ENCODE peak calls at places on chromosomes 6 and 20, in six cellular contexts. Y, D, K, Z, G and R are unnamed samples.

GRCh38 chr6:38708483-38708882 is 5.5 kb upstream of the GLO1 start:
- DNase-seq in Z (no peak), D (no peak), G (no peak), K (no peak), Y (no peak), R (no peak)

GRCh38 chr20:34549929-34550305 is 8.6 kb upstream of the MAP1LC3A start:
- DNase-seq in Y (no peak), Z (no peak), D (no peak), K (no peak), G (no peak), R (no peak)

GRCh38 chr6:159002432-159003160 is 2.6 kb upstream of the RSPH3 start:
- DNase-seq in D (no peak), Z (no peak), G (no peak), Y (no peak), K (no peak), R (peak; percentile 53)

GRCh38 chr20:19143890-19144289 is 68.6 kb upstream of the SLC24A3 start:
- DNase-seq in D (no peak), K (no peak), G (no peak), Y (no peak), Z (no peak), R (no peak)

GRCh38 chr20:61320617-61321200 is 68.6 kb downstream of the CDH4 start:
- DNase-seq in D (no peak), G (no peak), K (no peak), Y (no peak), Z (no peak), R (no peak)

GRCh38 chr6:116074732-116075387 is 14.2 kb upstream of the FRK start:
- DNase-seq in Z (no peak), Y (no peak), K (no peak), G (no peak), D (no peak), R (peak; percentile 5)

GRCh38 chr6:3412779-3413500 is 43.9 kb downstream of the SLC22A23 start:
- DNase-seq in K (no peak), D (no peak), Y (no peak), Z (no peak), G (no peak), R (no peak)

GRCh38 chr6:142878407-142878806 is 66.6 kb downstream of the HIVEP2 start:
- DNase-seq in D (no peak), Z (no peak), K (no peak), Y (no peak), G (no peak), R (peak; percentile 51)

GRCh38 chr6:75222261-75222660 is 16.4 kb upstream of the COL12A1 start:
- DNase-seq in K (no peak), Y (no peak), G (no peak), D (no peak), Z (no peak), R (no peak)

GRCh38 chr6:32087574-32088486 is 21.3 kb downstream of the TNXB start:
- DNase-seq in D (no peak), Z (no peak), G (peak; percentile 66), Y (peak; percentile 64), K (peak; percentile 42), R (peak; percentile 90)

GRCh38 chr6:168905451-168906090 is 348.1 kb downstream of the THBS2 start:
- DNase-seq in D (no peak), G (no peak), Y (no peak), K (no peak), Z (no peak), R (no peak)